ENCODE peak calls at places on chromosome 16, in ten cellular contexts. D is suprapubic skin, E is heart left ventricle, V is H1, U is esophagus squamous epithelium, O is K562, R is prostate gland, C is A549, Q is IMR-90, J is Peyer's patch. G is an unnamed sample.

GRCh38 chr16:11045846-11046245 is 101.5 kb downstream of the CLEC16A start:
- DNase-seq in R (no peak), V (no peak), E (no peak), Q (peak; percentile 59), D (no peak), U (no peak), O (no peak), J (no peak), C (no peak), G (no peak)

GRCh38 chr16:68234188-68235104 is 1.5 kb downstream of the ESRP2 start:
- DNase-seq in J (peak; percentile 86), C (no peak), D (no peak), V (peak; percentile 80), U (no peak), Q (no peak), E (peak; percentile 60), R (peak; percentile 79), O (no peak), G (peak; percentile 86)

GRCh38 chr16:15644306-15644961 is 1.5 kb upstream of the MARF1 start:
- DNase-seq in E (no peak), R (peak; percentile 81), Q (no peak), C (no peak), O (no peak), J (no peak), V (no peak), U (no peak), D (no peak), G (peak; percentile 64)

GRCh38 chr16:64983983-64984382 is 137.9 kb downstream of the CDH11 start:
- DNase-seq in U (no peak), R (no peak), D (no peak), V (peak; percentile 78), C (no peak), E (peak; percentile 61), Q (peak; percentile 89), J (no peak), O (peak; percentile 24), G (no peak)

GRCh38 chr16:27355610-27356009 is 41.8 kb downstream of the IL4R start:
- DNase-seq in J (peak; percentile 62), Q (peak; percentile 22), U (no peak), V (peak; percentile 83), O (peak; percentile 36), C (no peak), E (no peak), R (no peak), D (no peak), G (no peak)

GRCh38 chr16:351804-352520 is 561 bp downstream of the AXIN1 start:
- DNase-seq in U (no peak), R (no peak), D (peak; percentile 73), O (peak; percentile 81), V (no peak), E (no peak), Q (no peak), J (peak; percentile 71), C (no peak), G (no peak)

GRCh38 chr16:85424260-85425060 is 188.7 kb upstream of the GSE1 start:
- DNase-seq in U (no peak), E (peak; percentile 38), O (no peak), J (no peak), V (peak; percentile 42), R (no peak), D (peak; percentile 62), Q (no peak), C (no peak), G (no peak)

GRCh38 chr16:16021988-16022682 is 72.7 kb downstream of the ABCC1 start:
- DNase-seq in C (peak; percentile 98), J (peak; percentile 92), Q (peak; percentile 97), O (peak; percentile 95), D (peak; percentile 97), R (peak; percentile 86), U (peak; percentile 30), V (no peak), E (peak; percentile 95), G (peak; percentile 94)

GRCh38 chr16:84785843-84786538 is 33.8 kb upstream of the CRISPLD2 start:
- DNase-seq in Q (peak; percentile 70), V (no peak), U (no peak), O (no peak), R (no peak), C (no peak), D (peak; percentile 61), J (peak; percentile 58), E (peak; percentile 69), G (no peak)

GRCh38 chr16:967546-968295 is 3.1 kb downstream of the LMF1 start:
- DNase-seq in E (no peak), C (no peak), V (no peak), Q (no peak), O (no peak), R (no peak), J (no peak), U (no peak), D (peak; percentile 60), G (no peak)

GRCh38 chr16:855471-855870 is 54.9 kb upstream of the GNG13 start:
- DNase-seq in J (no peak), Q (no peak), C (no peak), U (no peak), V (no peak), E (peak; percentile 46), O (no peak), R (no peak), D (no peak), G (no peak)

GRCh38 chr16:3912373-3912772 is 31.9 kb upstream of the CREBBP start:
- DNase-seq in C (no peak), R (no peak), V (no peak), J (no peak), O (no peak), D (no peak), E (no peak), Q (no peak), U (no peak), G (no peak)

GRCh38 chr16:2088759-2089358 is 41.1 kb downstream of the TSC2 start:
- DNase-seq in Q (no peak), D (no peak), E (no peak), O (no peak), U (no peak), C (no peak), J (no peak), V (no peak), R (no peak), G (no peak)

GRCh38 chr16:58508671-58509251 is 6.6 kb upstream of the SETD6 start:
- DNase-seq in U (no peak), Q (no peak), R (no peak), O (no peak), C (no peak), D (peak; percentile 41), E (no peak), V (no peak), J (peak; percentile 36), G (no peak)

GRCh38 chr16:58507195-58507962 is 7.4 kb downstream of the NDRG4 start:
- DNase-seq in C (no peak), R (no peak), E (no peak), Q (no peak), J (peak; percentile 40), U (no peak), D (peak; percentile 57), V (no peak), O (no peak), G (peak; percentile 48)

GRCh38 chr16:58507963-58508670 is 7.2 kb upstream of the SETD6 start:
- DNase-seq in J (peak; percentile 28), U (no peak), V (no peak), Q (no peak), R (no peak), E (no peak), O (no peak), C (no peak), D (peak; percentile 44), G (no peak)

GRCh38 chr16:58503863-58504688 is 4.1 kb downstream of the NDRG4 start:
- DNase-seq in R (no peak), O (no peak), Q (no peak), J (peak; percentile 40), C (no peak), D (peak; percentile 57), E (no peak), V (no peak), U (no peak), G (peak; percentile 37)

GRCh38 chr16:58506241-58507194 is 6.6 kb downstream of the NDRG4 start:
- DNase-seq in Q (no peak), J (peak; percentile 41), U (no peak), R (no peak), O (no peak), D (peak; percentile 50), E (no peak), C (no peak), V (no peak), G (no peak)
- TF ChIP-seq CTCF in Q (no peak), J (no peak), U (no peak), R (no peak), O (no peak), D (no peak), E (no peak), C (no peak), V (no peak), G (no peak)

GRCh38 chr16:46649571-46649970 is 28.4 kb upstream of the SHCBP1 start:
- DNase-seq in O (no peak), R (no peak), U (no peak), C (no peak), E (peak; percentile 71), D (no peak), V (no peak), J (peak; percentile 66), Q (peak; percentile 51), G (no peak)
- H3K4me3 ChIP-seq in O (peak overlapping the region; percentile 0), R (peak overlapping the region; percentile 4), U (no peak overlapping the region), C (no peak overlapping the region), E (no peak overlapping the region), D (no peak overlapping the region), V (no peak overlapping the region), J (peak overlapping the region; percentile 26), Q (peak overlapping the region; percentile 17), G (peak overlapping the region; percentile 45)

GRCh38 chr16:12959072-12959471 is 57.7 kb downstream of the SHISA9 start:
- DNase-seq in R (no peak), V (no peak), U (no peak), O (no peak), Q (no peak), C (no peak), E (no peak), J (no peak), D (no peak), G (no peak)

GRCh38 chr16:12961621-12962020 is 60.2 kb downstream of the SHISA9 start:
- DNase-seq in V (no peak), J (no peak), D (no peak), R (no peak), U (no peak), C (no peak), Q (no peak), E (no peak), O (no peak), G (no peak)

GRCh38 chr16:12964466-12964865 is 63.1 kb downstream of the SHISA9 start:
- DNase-seq in Q (no peak), E (no peak), R (no peak), C (no peak), V (no peak), U (no peak), D (no peak), J (no peak), O (no peak), G (no peak)
- TF ChIP-seq POLR2A in Q (no peak), E (no peak), R (no peak), C (no peak), V (no peak), U (no peak), D (no peak), J (no peak), O (no peak), G (no peak)

DNA sequence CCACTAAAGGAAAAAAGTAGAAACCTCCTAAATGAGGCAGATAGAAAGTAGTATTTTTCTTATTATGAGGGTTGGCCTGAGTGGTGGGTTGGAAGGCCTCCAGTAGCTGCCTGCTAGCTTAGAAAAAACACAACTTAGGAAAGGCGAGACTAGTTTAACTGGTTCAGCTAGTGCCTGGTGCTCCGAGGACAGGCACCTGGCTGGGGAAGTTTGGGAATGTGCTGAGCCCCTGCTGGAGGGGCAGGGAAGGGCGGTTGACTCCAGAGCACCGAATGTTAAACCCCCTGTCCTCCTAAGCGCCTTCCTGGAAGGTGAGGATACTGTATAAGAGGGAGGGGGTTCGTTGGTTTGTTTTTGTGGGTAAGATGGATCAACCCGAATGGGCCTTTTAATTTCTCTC is 19.9 kb downstream of the LDHD start:
- DNase-seq in R (peak; percentile 87), D (no peak), O (peak; percentile 62), J (no peak), C (peak; percentile 66), V (peak; percentile 77), E (no peak), Q (no peak), U (no peak), G (peak; percentile 82)
- TF ChIP-seq CTCF in R (peak; percentile 68), D (peak; percentile 32), O (peak; percentile 45), J (no peak), C (no peak), V (peak; percentile 64), E (no peak), Q (peak; percentile 13), U (peak; percentile 81), G (peak; percentile 71)

G was measured in breast epithelium.